ENCODE peak calls at places on chromosomes 12 and 14, in eight cellular contexts. G, X, M, J, L, D, T and R are unnamed samples.
A peak's percentile ranks its signal among the peaks of the same experiment; 100 is the strongest.

GRCh38 chr12:65603428-65604351 is 220.6 kb upstream of the HMGA2 start:
- DNase-seq in G (no peak), X (no peak), M (peak; percentile 87), J (peak; percentile 71), L (peak; percentile 58), D (no peak), T (no peak), R (no peak)

GRCh38 chr14:69726761-69727511 is 40.0 kb upstream of the SRSF5 start:
- DNase-seq in G (peak; percentile 56), X (peak; percentile 74), M (peak; percentile 40), J (peak; percentile 50), L (peak; percentile 69), D (peak; percentile 75), T (no peak), R (peak; percentile 28)

GRCh38 chr14:92215579-92215978 is 93.8 kb downstream of the CPSF2 start:
- DNase-seq in G (no peak), X (no peak), M (peak; percentile 7), J (no peak), L (no peak), D (no peak), T (no peak), R (no peak)

GRCh38 chr14:95189400-95190162 is 32.3 kb upstream of the DICER1 start:
- DNase-seq in G (peak; percentile 78), X (no peak), M (no peak), J (no peak), L (no peak), D (no peak), T (no peak), R (no peak)

GRCh38 chr14:79842270-79842669 is 369.0 kb downstream of the DIO2 start:
- DNase-seq in G (no peak), X (no peak), M (peak; percentile 80), J (peak; percentile 62), L (no peak), D (no peak), T (no peak), R (no peak)

GRCh38 chr14:101761032-101761880 is at the start of gene PPP2R5C:
- DNase-seq in G (peak; percentile 70), X (peak; percentile 68), M (peak; percentile 67), J (peak; percentile 82), L (peak; percentile 89), D (peak; percentile 91), T (peak; percentile 55), R (peak; percentile 79)

GRCh38 chr14:100786131-100786530 is 39.8 kb upstream of the MEG3 start:
- DNase-seq in G (no peak), X (no peak), M (no peak), J (no peak), L (no peak), D (no peak), T (no peak), R (no peak)

GRCh38 chr12:131096681-131097181 is 143.0 kb downstream of the ADGRD1 start:
- DNase-seq in G (no peak), X (no peak), M (no peak), J (no peak), L (no peak), D (no peak), T (no peak), R (no peak)

GRCh38 chr12:50351120-50352043 is 45.0 kb downstream of the FAM186A start:
- DNase-seq in G (no peak), X (no peak), M (no peak), J (no peak), L (peak; percentile 85), D (no peak), T (no peak), R (no peak)

GRCh38 chr14:73789996-73790581 is 61.5 kb upstream of the PTGR2 start:
- DNase-seq in G (no peak), X (no peak), M (peak; percentile 97), J (peak; percentile 95), L (no peak), D (no peak), T (peak; percentile 60), R (no peak)

GRCh38 chr12:12467701-12468218 is 94.9 kb downstream of the DUSP16 start:
- DNase-seq in G (no peak), X (no peak), M (peak; percentile 75), J (no peak), L (no peak), D (no peak), T (no peak), R (no peak)

GRCh38 chr14:45940318-45940717 is 687.3 kb upstream of the MIS18BP1 start:
- DNase-seq in G (no peak), X (no peak), M (no peak), J (no peak), L (no peak), D (no peak), T (no peak), R (no peak)

GRCh38 chr12:123267991-123268843 is 3.4 kb downstream of the CDK2AP1 start:
- DNase-seq in G (peak; percentile 86), X (no peak), M (no peak), J (no peak), L (no peak), D (no peak), T (no peak), R (no peak)

GRCh38 chr12:18895946-18896345 is 158.0 kb downstream of the CAPZA3 start:
- DNase-seq in G (no peak), X (no peak), M (no peak), J (peak; percentile 13), L (no peak), D (no peak), T (no peak), R (no peak)

GRCh38 chr12:117643971-117644370 is 282.5 kb upstream of the NOS1 start:
- DNase-seq in G (no peak), X (no peak), M (no peak), J (no peak), L (no peak), D (no peak), T (no peak), R (no peak)